ENCODE peak calls at places on chromosomes 13 and 19, in six cellular contexts. P is HL-60, Z is heart left ventricle, X is heart right ventricle, G is breast epithelium, U is A549. S is an unnamed sample.

GRCh38 chr19:57152921-57153320 is 7.9 kb upstream of the ZIM3 start:
- DNase-seq in Z (no peak), P (no peak), G (no peak), X (no peak), U (no peak), S (no peak)

GRCh38 chr13:93687261-93687660 is 460.7 kb downstream of the GPC6 start:
- DNase-seq in Z (no peak), X (no peak), U (no peak), G (no peak), P (no peak), S (no peak)

GRCh38 chr13:43309301-43309700 is 285.9 kb downstream of the DNAJC15 start:
- DNase-seq in U (no peak), Z (no peak), G (no peak), X (no peak), P (no peak), S (no peak)

GRCh38 chr19:4914736-4915501 is 5.6 kb downstream of the UHRF1 start:
- DNase-seq in U (peak), P (no peak), Z (no peak), X (no peak), G (peak), S (peak)

GRCh38 chr19:36524617-36525016 is 3.5 kb downstream of the ZNF260 start:
- DNase-seq in X (no peak), U (no peak), G (no peak), P (no peak), Z (no peak), S (no peak)

GRCh38 chr19:392375-392970 is 16.5 kb downstream of the C2CD4C start:
- DNase-seq in U (no peak), G (no peak), P (no peak), Z (no peak), X (no peak), S (no peak)

GRCh38 chr13:100269837-100270236 is 180.9 kb downstream of the PCCA start:
- DNase-seq in Z (peak), X (peak), P (peak), U (no peak), G (peak), S (no peak)

GRCh38 chr19:17797397-17798201 is 2.7 kb downstream of the B3GNT3 start:
- DNase-seq in U (peak), G (no peak), P (no peak), Z (no peak), X (no peak), S (no peak)

GRCh38 chr13:75705395-75705794 is 69.3 kb downstream of the LMO7 start:
- DNase-seq in Z (no peak), U (peak), X (no peak), G (no peak), P (no peak), S (peak)

GRCh38 chr13:75310005-75310580 is 171.9 kb downstream of the TBC1D4 start:
- DNase-seq in X (no peak), Z (no peak), P (no peak), U (no peak), G (no peak), S (no peak)

GRCh38 chr13:102561933-102562332 is 34.9 kb upstream of the TPP2 start:
- DNase-seq in X (no peak), U (no peak), Z (no peak), G (no peak), P (no peak), S (no peak)

GRCh38 chr13:102558029-102558428 is 38.8 kb upstream of the TPP2 start:
- DNase-seq in G (no peak), Z (no peak), U (no peak), P (no peak), X (no peak), S (no peak)

GRCh38 chr13:102550507-102550906 is 46.3 kb upstream of the TPP2 start:
- DNase-seq in Z (no peak), G (no peak), P (no peak), X (no peak), U (no peak), S (no peak)

GRCh38 chr13:102556806-102557205 is 40.0 kb upstream of the TPP2 start:
- DNase-seq in P (no peak), G (no peak), U (no peak), Z (no peak), X (no peak), S (no peak)

DNA sequence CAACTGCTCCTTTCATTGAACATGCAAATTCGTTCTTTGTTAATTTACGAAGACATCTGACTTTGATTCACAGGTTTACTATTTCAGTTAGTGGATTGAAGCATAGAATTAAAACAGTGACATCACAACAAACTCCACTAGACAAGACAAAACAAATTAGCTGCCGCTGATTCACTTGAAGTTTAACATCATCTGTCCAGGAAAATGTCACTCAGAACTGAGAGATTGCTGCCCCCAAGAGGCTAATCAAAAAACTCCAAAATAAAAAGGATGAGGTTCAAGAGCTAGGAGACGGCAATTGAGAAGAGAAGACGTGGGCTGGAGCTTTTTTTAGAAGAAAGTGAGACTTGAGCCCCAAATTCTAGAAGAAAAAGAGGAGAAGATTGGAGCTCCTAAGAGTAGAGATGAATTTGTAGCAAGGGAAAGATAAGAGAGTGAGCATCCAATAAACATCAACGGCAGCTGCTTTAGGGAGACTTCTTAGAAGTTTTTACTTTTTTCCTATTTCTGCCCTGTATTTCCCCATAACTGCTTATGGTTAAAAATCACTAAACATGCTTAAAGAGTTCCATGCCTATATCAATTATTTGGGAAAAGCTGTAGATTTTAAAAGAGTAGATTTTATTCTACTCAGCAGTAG is 40.8 kb upstream of the TPP2 start:
- DNase-seq in G (no peak), U (peak), Z (no peak), P (no peak), X (no peak), S (peak)
- H3K4me3 ChIP-seq in G (no peak), U (no peak), Z (no peak), P (no peak), X (no peak), S (no peak)

DNA sequence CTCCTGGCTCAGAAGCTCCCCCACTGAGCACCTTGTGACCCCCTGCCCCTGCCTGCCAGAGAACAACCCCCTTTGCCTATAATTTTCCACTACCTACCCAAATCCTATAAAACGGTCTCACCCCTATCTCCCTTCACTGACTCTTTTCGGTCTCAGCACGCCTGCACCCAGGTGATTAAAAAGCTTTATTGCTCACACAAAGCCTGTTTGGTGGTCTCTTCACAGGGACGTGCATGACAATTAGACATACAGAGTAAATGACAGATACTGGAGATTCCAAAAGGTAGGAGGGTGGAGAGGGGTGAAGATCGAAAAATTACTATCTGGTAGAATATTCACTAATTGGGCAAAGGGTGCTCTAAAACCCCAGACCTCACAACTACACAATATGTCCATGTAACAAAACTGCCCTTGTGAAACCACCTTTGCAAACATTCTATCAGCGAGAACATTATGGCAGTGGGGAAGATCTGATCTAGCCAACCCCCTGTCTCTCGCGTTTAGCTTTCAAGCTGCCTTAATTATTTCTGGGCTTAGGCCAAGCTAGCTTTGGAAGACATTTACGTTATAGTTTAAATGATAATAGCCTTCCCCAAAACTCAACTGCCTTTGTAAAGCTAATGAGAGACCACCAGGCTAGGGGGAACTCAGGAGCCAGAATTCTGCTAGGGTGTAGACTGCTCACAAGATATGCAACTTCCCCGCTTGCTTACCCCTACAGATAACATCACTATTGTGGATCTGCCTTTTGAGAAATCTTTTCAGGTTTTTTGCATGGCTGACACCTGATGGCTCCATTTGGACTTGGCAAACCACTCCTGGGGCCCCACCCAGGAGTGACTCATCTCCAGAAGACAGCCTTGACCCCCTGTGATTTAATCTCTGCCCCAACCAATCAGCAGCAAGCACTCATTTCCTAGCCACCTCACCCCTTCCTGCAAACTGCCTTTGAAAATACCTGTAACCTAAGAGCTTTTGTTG is 1534.0 kb upstream of the SPRY2 start:
- DNase-seq in U (no peak), G (no peak), X (no peak), Z (no peak), P (no peak), S (no peak)
- H3K4me3 ChIP-seq in U (no peak), G (no peak), X (no peak), Z (no peak), P (no peak), S (no peak)

GRCh38 chr13:80132741-80133601 is 208.0 kb downstream of the SPRY2 start:
- DNase-seq in U (peak), X (peak), Z (peak), P (no peak), G (peak), S (peak)
- H3K4me3 ChIP-seq in U (peak), X (peak), Z (peak), P (no peak), G (peak), S (peak)

DNA sequence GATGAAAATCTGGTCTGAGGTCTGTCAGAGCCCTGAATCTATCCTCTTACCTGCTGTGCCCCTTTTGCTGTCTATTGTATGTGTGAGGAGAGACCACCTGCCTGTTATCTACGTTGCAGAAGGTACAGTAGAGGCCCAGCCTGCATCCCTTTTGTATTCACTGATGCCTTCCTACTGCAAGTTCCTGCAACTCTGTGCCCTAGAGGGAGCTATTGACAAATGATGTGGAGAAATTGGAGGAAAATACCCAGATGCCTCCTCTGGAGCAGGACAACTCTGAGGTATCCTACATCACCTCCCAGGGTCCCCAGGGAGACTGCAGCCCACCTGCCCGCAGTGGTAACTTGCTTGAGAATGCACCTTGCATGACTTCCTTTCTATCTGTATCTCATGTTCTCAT is 33.7 kb downstream of the SIAH3 start:
- DNase-seq in X (no peak), P (no peak), Z (no peak), U (no peak), G (no peak), S (no peak)
- H3K4me3 ChIP-seq in X (no peak), P (no peak), Z (no peak), U (no peak), G (no peak), S (no peak)

GRCh38 chr13:45466359-45466758 is 1.6 kb downstream of the COG3 start:
- DNase-seq in U (no peak), X (no peak), P (no peak), G (no peak), Z (no peak), S (no peak)
- H3K4me3 ChIP-seq in U (peak), X (peak), P (no peak), G (no peak), Z (peak), S (peak)

GRCh38 chr19:51007488-51007887 is 6.1 kb upstream of the KLK8 start:
- DNase-seq in U (no peak), P (no peak), X (no peak), Z (no peak), G (no peak), S (no peak)
- H3K4me3 ChIP-seq in U (no peak), P (no peak), X (no peak), Z (no peak), G (no peak), S (no peak)

DNA sequence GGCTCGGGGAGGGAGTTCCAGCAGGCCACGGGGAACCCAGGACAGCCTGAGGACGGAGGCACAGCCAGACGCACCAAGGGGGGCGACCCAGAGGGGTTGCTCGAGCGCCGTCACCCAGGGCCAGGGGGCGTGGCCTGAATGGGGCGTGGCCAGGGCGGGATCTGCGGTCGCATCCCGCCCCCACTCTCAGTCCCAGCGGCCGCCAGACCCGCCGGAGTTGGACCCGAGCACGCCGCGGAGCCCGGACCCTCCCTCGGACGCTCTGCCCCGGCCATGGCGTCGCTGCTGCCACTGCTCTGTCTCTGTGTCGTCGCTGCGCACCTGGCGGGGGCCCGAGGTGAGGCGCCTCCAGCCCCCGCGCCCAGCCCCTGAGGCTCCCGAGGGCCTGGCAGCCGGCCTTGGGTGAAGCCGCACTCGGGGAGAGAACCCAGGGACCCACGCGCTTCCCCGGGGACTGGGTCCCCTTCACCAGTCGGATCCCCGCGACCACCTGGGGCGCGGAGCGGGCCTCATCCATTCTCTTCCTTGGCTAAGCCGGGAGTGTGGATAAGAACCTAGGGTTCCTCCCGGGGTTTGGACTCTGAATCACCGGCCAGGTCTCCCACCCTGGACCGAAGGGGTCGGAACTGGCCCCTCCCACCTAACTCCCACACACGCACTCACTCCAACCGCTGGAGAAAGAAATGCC is at the start of gene CILP2:
- DNase-seq in X (no peak), U (no peak), Z (peak), P (no peak), G (peak), S (peak)
- H3K4me3 ChIP-seq in X (peak), U (no peak), Z (peak), P (no peak), G (peak), S (peak)